ENCODE peak calls at places on chromosomes 4 and X, in nine cellular contexts. H, S, G, T, N, M, F, A and U are unnamed samples.

GRCh38 chr4:146159384-146160058 is 16.0 kb upstream of the LSM6 start:
- DNase-seq in T (no peak), F (no peak), H (no peak), M (no peak), G (no peak), S (no peak), A (no peak), N (no peak), U (no peak)

GRCh38 chr4:650951-651883 is 22.9 kb downstream of the ATP5ME start:
- DNase-seq in G (no peak), T (peak; percentile 36), M (no peak), A (no peak), H (no peak), S (no peak), N (no peak), F (no peak), U (no peak)

GRCh38 chr4:16707874-16708273 is 190.6 kb downstream of the LDB2 start:
- DNase-seq in H (no peak), F (no peak), M (no peak), G (no peak), S (no peak), N (peak; percentile 44), A (no peak), T (no peak), U (no peak)

GRCh38 chr4:7333801-7334421 is 100.8 kb downstream of the PSAPL1 start:
- DNase-seq in H (no peak), T (no peak), A (no peak), S (no peak), N (no peak), M (no peak), G (no peak), F (no peak), U (no peak)

GRCh38 chr4:40254961-40255721 is 58.3 kb downstream of the RHOH start:
- DNase-seq in H (no peak), F (no peak), G (no peak), N (no peak), T (no peak), A (peak; percentile 76), S (peak; percentile 71), M (no peak), U (no peak)

GRCh38 chrX:134670241-134670811 is 12.1 kb upstream of the PLAC1 start:
- DNase-seq in S (no peak), F (no peak), A (peak; percentile 94), G (no peak), T (peak; percentile 53), H (no peak), N (no peak), M (no peak), U (peak; percentile 42)

GRCh38 chr4:15003441-15003890 is 1.2 kb downstream of the CPEB2 start:
- DNase-seq in G (no peak), M (peak; percentile 56), N (peak; percentile 63), S (no peak), A (no peak), F (peak; percentile 42), H (peak; percentile 59), T (peak; percentile 68), U (no peak)

GRCh38 chr4:143307536-143307935 is 29.1 kb upstream of the GAB1 start:
- DNase-seq in S (no peak), G (no peak), A (no peak), M (no peak), N (no peak), F (no peak), H (no peak), T (no peak), U (no peak)

GRCh38 chr4:168648929-168649328 is 152.1 kb downstream of the PALLD start:
- DNase-seq in H (no peak), T (no peak), M (no peak), F (peak; percentile 29), G (no peak), S (no peak), A (peak; percentile 62), N (no peak), U (no peak)

GRCh38 chr4:1793496-1793840 is 375 bp downstream of the FGFR3 start:
- DNase-seq in A (peak; percentile 25), N (no peak), F (no peak), G (no peak), M (no peak), S (no peak), T (peak; percentile 58), H (peak; percentile 59), U (peak; percentile 63)

DNA sequence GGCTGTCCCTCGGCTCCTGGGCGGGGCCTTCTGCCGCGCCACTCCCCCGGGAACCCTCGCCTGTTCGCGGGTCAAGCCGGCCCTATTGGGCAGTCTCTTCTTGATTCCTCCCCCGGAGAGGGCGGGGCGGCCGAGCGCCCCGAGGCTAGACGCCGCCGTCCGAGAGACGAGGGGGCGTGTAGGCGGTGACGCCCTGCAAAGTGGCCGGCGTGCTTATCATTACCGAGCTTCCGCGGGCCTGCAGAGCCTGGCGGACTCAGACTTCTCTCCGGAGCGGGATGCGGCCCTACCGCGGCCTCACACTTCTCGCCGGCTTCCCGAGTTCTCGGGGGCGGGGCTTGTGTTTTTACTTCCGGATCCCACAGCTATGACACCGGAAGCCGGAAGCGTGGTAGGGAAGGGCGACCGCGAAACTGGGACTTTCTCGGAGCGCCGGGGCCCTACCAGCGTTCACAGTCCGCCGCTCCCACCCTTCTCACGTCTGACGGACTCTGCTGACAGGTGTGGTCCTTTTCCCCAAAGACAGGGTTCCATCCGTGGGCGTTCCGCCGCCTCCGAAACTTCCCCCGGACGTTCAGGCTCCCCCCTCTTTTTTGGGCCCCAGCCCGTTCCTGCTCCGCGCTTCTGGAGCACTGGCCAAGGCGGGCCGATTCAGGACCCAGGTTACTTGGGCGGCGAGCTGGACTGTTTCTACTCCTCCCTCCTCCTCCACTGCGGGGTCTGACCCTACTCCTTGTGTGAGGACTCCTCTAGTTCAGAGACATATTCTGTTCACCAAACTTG is at the start of gene IKBKG:
- DNase-seq in A (peak; percentile 95), S (peak; percentile 72), G (peak; percentile 63), M (peak; percentile 81), T (peak; percentile 90), H (peak; percentile 91), N (peak; percentile 90), F (peak; percentile 89), U (peak; percentile 87)
- TF ChIP-seq POLR2A in A (peak; percentile 16), S (peak; percentile 14), G (no peak), M (peak; percentile 78), T (peak; percentile 62), H (peak; percentile 26), N (peak; percentile 36), F (peak; percentile 29), U (no peak)

DNA sequence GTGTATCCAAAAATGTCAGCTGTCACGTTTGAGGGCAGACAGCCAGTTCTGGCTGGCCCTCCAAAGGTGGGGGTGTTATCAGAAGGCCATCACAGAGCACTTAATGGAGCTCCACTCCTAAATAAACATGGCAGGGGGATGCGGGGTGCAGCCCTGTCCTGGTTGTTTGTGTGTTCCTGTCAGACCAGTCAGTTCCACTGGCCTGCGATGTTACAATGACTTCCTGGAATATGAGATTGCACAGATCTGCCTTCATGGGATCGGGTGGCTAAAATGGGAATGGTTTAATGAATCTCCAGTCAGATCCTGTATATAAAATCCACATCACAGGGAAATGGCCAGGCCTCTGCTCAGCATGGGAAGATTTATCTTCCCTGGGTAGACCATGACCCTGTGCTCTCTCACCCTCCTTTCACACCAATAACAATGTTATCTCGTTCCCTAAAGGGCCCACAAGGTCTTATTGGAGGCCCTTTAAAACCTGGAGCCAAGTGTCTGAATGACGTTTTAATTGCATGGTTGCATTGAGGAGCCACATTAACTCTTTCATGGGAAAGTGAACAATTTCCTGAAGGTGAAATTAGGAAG is 307.4 kb downstream of the RAB28 start:
- DNase-seq in A (no peak), M (no peak), T (no peak), F (no peak), N (no peak), H (no peak), S (no peak), G (no peak), U (no peak)
- TF ChIP-seq POLR2A in A (no peak), M (no peak), T (no peak), F (no peak), N (no peak), H (no peak), S (no peak), G (no peak), U (no peak)

GRCh38 chr4:100695871-100696270 is 178.0 kb upstream of the EMCN start:
- DNase-seq in T (no peak), N (no peak), G (no peak), M (no peak), F (no peak), H (no peak), A (no peak), S (no peak), U (no peak)

GRCh38 chr4:100696531-100696930 is 178.7 kb upstream of the EMCN start:
- DNase-seq in A (no peak), S (no peak), M (no peak), N (no peak), H (no peak), G (no peak), F (no peak), T (no peak), U (no peak)

GRCh38 chr4:100690812-100691211 is 173.0 kb upstream of the EMCN start:
- DNase-seq in S (no peak), H (no peak), N (no peak), A (no peak), M (no peak), T (no peak), G (no peak), F (no peak), U (no peak)

GRCh38 chr4:100694467-100694866 is 176.6 kb upstream of the EMCN start:
- DNase-seq in H (no peak), A (no peak), T (no peak), F (no peak), M (no peak), S (no peak), G (no peak), N (no peak), U (no peak)

DNA sequence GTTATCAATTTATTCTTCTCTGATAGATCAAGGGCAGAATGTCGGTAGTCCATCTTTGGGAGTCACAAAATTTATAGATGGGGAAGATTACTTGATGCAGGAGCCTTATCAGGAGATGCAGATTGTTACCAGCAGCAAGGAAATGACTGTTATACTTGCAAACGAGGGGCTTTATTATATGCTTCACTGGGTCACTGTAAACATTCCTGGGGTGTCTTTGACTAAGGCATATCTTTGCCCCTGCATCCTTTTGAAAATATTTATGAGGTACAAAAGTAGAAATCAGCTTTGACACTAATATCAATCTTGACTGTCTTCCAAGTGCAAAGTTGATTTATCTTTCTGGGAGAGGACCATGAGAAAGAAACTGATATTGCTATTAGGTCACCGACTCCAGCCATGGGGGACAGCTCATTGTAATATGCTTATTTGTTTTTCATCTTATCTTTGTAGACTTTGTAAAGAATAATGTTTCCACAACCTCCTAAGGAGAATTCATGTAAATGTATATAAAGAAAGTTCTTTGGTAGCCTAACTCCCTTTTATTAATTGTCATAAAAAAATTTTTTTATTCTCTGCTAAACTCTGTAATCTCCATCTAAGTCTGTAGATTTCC is 177.3 kb upstream of the EMCN start:
- DNase-seq in M (no peak), T (no peak), G (no peak), H (no peak), N (no peak), F (no peak), A (no peak), S (no peak), U (no peak)
- TF ChIP-seq POLR2A in M (no peak), T (no peak), G (no peak), H (no peak), N (no peak), F (no peak), A (no peak), S (no peak), U (no peak)

DNA sequence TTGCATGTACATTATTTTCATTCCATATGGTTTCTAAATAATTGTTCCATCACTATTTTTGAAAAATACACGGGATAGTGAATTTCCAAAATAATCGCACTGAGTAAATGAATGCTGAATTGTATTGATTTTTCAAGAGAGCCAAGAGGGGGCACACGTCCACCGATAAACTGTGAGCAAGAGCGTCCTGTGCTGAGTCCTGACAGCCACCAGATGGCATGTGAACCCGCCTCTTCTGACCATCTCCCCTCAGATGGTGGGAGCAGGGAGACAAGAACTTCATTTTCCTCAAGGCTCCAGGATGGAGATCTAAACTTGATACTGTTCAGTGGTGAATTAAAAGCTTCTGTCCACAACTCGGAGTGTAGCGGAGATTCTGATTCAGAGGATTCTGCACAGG is 30.6 kb upstream of the IL9R start:
- DNase-seq in S (peak; percentile 38), G (no peak), F (no peak), A (peak; percentile 79), M (peak; percentile 61), H (no peak), T (no peak), N (no peak), U (no peak)
- TF ChIP-seq POLR2A in S (no peak), G (no peak), F (no peak), A (no peak), M (no peak), H (no peak), T (no peak), N (no peak), U (no peak)